ENCODE peak calls at places on chromosomes 11 and 22, in nine cellular contexts. W is Peyer's patch; T is CD4-positive, alpha-beta T cell; Q is IMR-90; Y is PC-3; V is lower lobe of right lung; Z is body of pancreas; O is H9; S is ovary. G is an unnamed sample.
A peak's percentile ranks its signal among the peaks of the same experiment; 100 is the strongest.

GRCh38 chr11:116615211-116615865 is 157.4 kb downstream of the BUD13 start:
- DNase-seq in W (no peak), T (no peak), Q (no peak), Y (no peak), V (no peak), Z (no peak), O (no peak), S (no peak), G (no peak)

GRCh38 chr11:102318469-102318868 is 1.2 kb downstream of the BIRC3 start:
- DNase-seq in W (no peak), T (no peak), Q (peak; percentile 48), Y (peak; percentile 46), V (no peak), Z (no peak), O (no peak), S (no peak), G (no peak)

GRCh38 chr11:28966951-28967350 is 858.8 kb downstream of the METTL15 start:
- DNase-seq in W (no peak), T (no peak), Q (peak; percentile 55), Y (peak; percentile 38), V (no peak), Z (no peak), O (no peak), S (no peak), G (peak; percentile 15)

GRCh38 chr11:78354741-78355705 is 62.6 kb downstream of the GAB2 start:
- DNase-seq in W (no peak), T (no peak), Q (no peak), Y (no peak), V (peak; percentile 55), Z (peak; percentile 10), O (no peak), S (no peak), G (no peak)

GRCh38 chr11:79447039-79447438 is 6.2 kb upstream of the TENM4 start:
- DNase-seq in W (no peak), T (no peak), Q (no peak), Y (no peak), V (no peak), Z (no peak), O (no peak), S (no peak), G (no peak)

GRCh38 chr11:33930317-33931021 is 38.6 kb upstream of the LMO2 start:
- DNase-seq in W (no peak), T (no peak), Q (no peak), Y (no peak), V (no peak), Z (peak; percentile 13), O (no peak), S (no peak), G (peak; percentile 46)

GRCh38 chr11:80096736-80097135 is 655.9 kb upstream of the TENM4 start:
- DNase-seq in W (no peak), T (no peak), Q (peak; percentile 87), Y (peak; percentile 41), V (no peak), Z (no peak), O (no peak), S (no peak), G (peak; percentile 94)

GRCh38 chr22:39773976-39774539 is 119.5 kb downstream of the ENTHD1 start:
- DNase-seq in W (no peak), T (peak; percentile 44), Q (peak; percentile 0), Y (peak; percentile 25), V (no peak), Z (no peak), O (no peak), S (no peak), G (no peak)

GRCh38 chr11:103241574-103241973 is 132.3 kb downstream of the DYNC2H1 start:
- DNase-seq in W (no peak), T (no peak), Q (no peak), Y (no peak), V (no peak), Z (no peak), O (no peak), S (no peak), G (no peak)

GRCh38 chr22:47290706-47291430 is 528.4 kb downstream of the TBC1D22A start:
- DNase-seq in W (peak; percentile 41), T (peak; percentile 7), Q (no peak), Y (no peak), V (no peak), Z (no peak), O (peak; percentile 9), S (peak; percentile 21), G (no peak)

GRCh38 chr11:434496-434895 is 7.3 kb downstream of the ANO9 start:
- DNase-seq in W (no peak), T (no peak), Q (no peak), Y (no peak), V (peak; percentile 35), Z (no peak), O (no peak), S (no peak), G (no peak)

GRCh38 chr22:16845881-16846280 is 20.7 kb upstream of the XKR3 start:
- DNase-seq in W (no peak), T (no peak), Q (no peak), Y (no peak), V (no peak), Z (no peak), O (no peak), S (no peak), G (no peak)

GRCh38 chr11:108524422-108524821 is 26.2 kb upstream of the POGLUT3 start:
- DNase-seq in W (no peak), T (no peak), Q (no peak), Y (peak; percentile 41), V (no peak), Z (no peak), O (no peak), S (no peak), G (peak; percentile 25)

GRCh38 chr22:12601870-12602779 is 2925.9 kb upstream of the OR11H1 start:
- DNase-seq in W (no peak), T (no peak), Q (no peak), Y (no peak), V (peak; percentile 64), Z (no peak), O (no peak), S (peak; percentile 40), G (no peak)

GRCh38 chr11:121540627-121541026 is 87.9 kb upstream of the SORL1-AS1 start:
- DNase-seq in W (no peak), T (no peak), Q (no peak), Y (no peak), V (no peak), Z (no peak), O (no peak), S (no peak), G (peak; percentile 23)

GRCh38 chr11:125457814-125458343 is 38.2 kb downstream of the FEZ1 start:
- DNase-seq in W (no peak), T (no peak), Q (peak; percentile 81), Y (no peak), V (no peak), Z (peak; percentile 20), O (no peak), S (no peak), G (peak; percentile 84)

GRCh38 chr11:130451261-130452019 is 3.0 kb downstream of the ADAMTS15 start:
- DNase-seq in W (no peak), T (no peak), Q (peak; percentile 74), Y (peak; percentile 76), V (no peak), Z (no peak), O (no peak), S (no peak), G (peak; percentile 61)

GRCh38 chr11:107696140-107696539 is 15.7 kb downstream of the SLN start:
- DNase-seq in W (no peak), T (no peak), Q (peak; percentile 97), Y (peak; percentile 99), V (no peak), Z (no peak), O (no peak), S (no peak), G (peak; percentile 97)

GRCh38 chr11:128174465-128175101 is 412.8 kb downstream of the ETS1 start:
- DNase-seq in W (no peak), T (no peak), Q (peak; percentile 67), Y (no peak), V (no peak), Z (no peak), O (peak; percentile 65), S (no peak), G (peak; percentile 73)

GRCh38 chr11:13861411-13861810 is 101.1 kb upstream of the SPON1 start:
- DNase-seq in W (no peak), T (no peak), Q (no peak), Y (no peak), V (no peak), Z (no peak), O (no peak), S (no peak), G (no peak)

GRCh38 chr22:24497879-24498278 is 2.7 kb downstream of the UPB1 start:
- DNase-seq in W (no peak), T (no peak), Q (no peak), Y (no peak), V (no peak), Z (no peak), O (no peak), S (no peak), G (no peak)

GRCh38 chr22:50562523-50563409 is at the start of gene SYCE3:
- DNase-seq in W (peak; percentile 99), T (peak; percentile 99), Q (peak; percentile 78), Y (peak; percentile 92), V (peak; percentile 99), Z (peak; percentile 99), O (peak; percentile 97), S (peak; percentile 96), G (peak; percentile 51)
- H3K27ac ChIP-seq in W (peak within 1 kb of the TSS; percentile 78), T (no peak within 1 kb of the TSS), Q (no peak within 1 kb of the TSS), Y (no peak within 1 kb of the TSS), V (peak within 1 kb of the TSS; percentile 75), Z (peak within 1 kb of the TSS; percentile 75), O (no peak within 1 kb of the TSS), S (no peak within 1 kb of the TSS), G (no peak within 1 kb of the TSS)

GRCh38 chr11:6747097-6747662 is 24.6 kb downstream of the OR2AG2 start:
- DNase-seq in W (no peak), T (no peak), Q (no peak), Y (no peak), V (no peak), Z (no peak), O (no peak), S (no peak), G (no peak)
- H3K27ac ChIP-seq in W (peak overlapping the region; percentile 83), T (peak overlapping the region; percentile 93), Q (no peak overlapping the region), Y (no peak overlapping the region), V (peak overlapping the region; percentile 79), Z (no peak overlapping the region), O (no peak overlapping the region), S (no peak overlapping the region), G (no peak overlapping the region)

DNA sequence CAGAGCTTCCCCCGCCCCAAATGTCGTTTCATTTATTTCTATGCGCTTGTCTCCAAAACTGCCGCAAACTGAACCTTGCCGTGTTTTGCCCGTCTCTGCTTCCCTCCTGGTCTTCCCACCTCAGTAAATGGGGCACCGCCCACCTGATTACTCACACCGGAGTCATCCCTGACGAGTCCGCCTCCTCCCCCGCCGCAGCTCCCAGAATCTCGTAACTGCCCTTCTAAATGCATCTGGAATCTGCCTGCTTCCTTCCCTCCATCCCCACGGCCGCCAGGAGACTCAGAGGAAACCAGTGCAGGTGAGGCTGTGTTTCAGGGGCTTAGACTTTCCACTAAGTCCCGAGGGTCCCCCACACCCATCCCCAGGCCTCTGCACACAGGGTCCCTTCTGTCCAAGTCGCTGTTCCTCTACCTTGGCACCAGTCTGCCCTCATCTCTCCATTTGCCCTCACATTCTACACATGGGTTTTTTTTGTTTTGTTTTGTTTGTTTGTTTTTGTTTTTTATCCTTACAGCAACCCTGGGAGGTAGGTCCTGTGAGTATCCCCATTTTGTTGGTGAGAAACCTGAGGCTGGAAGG is 62.6 kb upstream of the PHF21B start:
- DNase-seq in W (no peak), T (no peak), Q (peak; percentile 81), Y (peak; percentile 89), V (no peak), Z (no peak), O (peak; percentile 90), S (peak; percentile 40), G (peak; percentile 79)
- H3K27ac ChIP-seq in W (no peak overlapping the region), T (no peak overlapping the region), Q (no peak overlapping the region), Y (no peak overlapping the region), V (no peak overlapping the region), Z (no peak overlapping the region), O (no peak overlapping the region), S (no peak overlapping the region), G (peak overlapping the region; percentile 15)

GRCh38 chr11:15010860-15011259 is 38.7 kb upstream of the CALCA start:
- DNase-seq in W (no peak), T (no peak), Q (no peak), Y (no peak), V (no peak), Z (no peak), O (no peak), S (no peak), G (no peak)
- H3K27ac ChIP-seq in W (no peak overlapping the region), T (no peak overlapping the region), Q (no peak overlapping the region), Y (no peak overlapping the region), V (no peak overlapping the region), Z (no peak overlapping the region), O (no peak overlapping the region), S (no peak overlapping the region), G (no peak overlapping the region)